ENCODE peak calls at places on chromosomes 2 and 18, in four cellular contexts. O is AG09309, Q is A549, B is fibroblast of the aortic adventitia. S is an unnamed sample.

GRCh38 chr2:46167924-46168323 is 129.3 kb upstream of the EPAS1 start:
- DNase-seq in O (no peak), Q (no peak), B (peak; percentile 14), S (no peak)

GRCh38 chr2:235218486-235218907 is 266.7 kb downstream of the SH3BP4 start:
- DNase-seq in O (no peak), B (no peak), Q (no peak), S (no peak)

GRCh38 chr2:62118160-62118559 is 77.8 kb upstream of the B3GNT2 start:
- DNase-seq in Q (no peak), O (no peak), B (peak; percentile 22), S (no peak)

GRCh38 chr2:224147174-224147573 is 108.1 kb upstream of the SERPINE2 start:
- DNase-seq in Q (no peak), B (no peak), O (no peak), S (peak; percentile 31)

GRCh38 chr18:74370163-74370562 is 54.5 kb downstream of the C18orf63 start:
- DNase-seq in Q (no peak), B (no peak), O (no peak), S (no peak)

GRCh38 chr2:88450925-88451575 is 1.4 kb downstream of the FOXI3 start:
- DNase-seq in Q (no peak), B (no peak), O (no peak), S (no peak)

GRCh38 chr2:240500561-240501423 is 57.0 kb downstream of the ANKMY1 start:
- DNase-seq in Q (no peak), B (no peak), O (no peak), S (no peak)

GRCh38 chr18:28015671-28016070 is 161.3 kb downstream of the CDH2 start:
- DNase-seq in B (no peak), O (no peak), Q (no peak), S (no peak)

GRCh38 chr18:55328301-55328700 is 259.7 kb downstream of the TCF4 start:
- DNase-seq in Q (no peak), B (peak; percentile 88), O (no peak), S (peak; percentile 60)

DNA sequence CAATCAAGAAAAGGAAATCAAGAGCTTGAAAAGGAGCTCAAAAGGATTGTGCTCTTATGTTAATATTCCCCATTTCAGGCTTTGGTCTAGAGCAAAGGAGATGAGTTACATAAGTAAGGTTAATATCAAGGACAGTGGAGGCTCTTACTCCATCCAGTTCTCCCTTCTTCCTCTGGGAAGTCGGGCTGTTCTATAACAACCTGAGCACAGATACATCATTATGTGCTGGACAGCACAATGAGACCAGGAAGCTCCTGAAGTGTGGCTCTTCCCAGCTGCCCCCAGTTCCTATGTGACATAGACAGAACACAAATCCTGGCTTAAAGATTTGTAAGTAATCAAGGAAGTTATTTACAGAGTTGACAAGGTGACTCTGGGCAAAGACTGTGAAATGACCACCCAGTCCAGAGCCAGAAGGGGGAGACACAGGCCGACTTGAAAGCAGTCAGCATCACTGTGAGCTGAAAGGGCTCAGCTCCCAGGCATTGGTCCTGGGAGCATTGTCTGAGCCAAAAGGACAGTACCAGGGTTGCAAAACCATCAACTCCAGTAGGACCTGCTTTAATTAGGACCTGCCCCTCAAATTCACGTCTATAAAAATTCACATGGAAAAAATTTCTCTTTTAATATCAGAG is 917.6 kb upstream of the ACVR2A start:
- DNase-seq in B (peak; percentile 90), Q (no peak), O (no peak), S (peak; percentile 89)
- TF ChIP-seq CTCF in B (peak; percentile 91), Q (no peak), O (peak; percentile 24), S (peak; percentile 97)

GRCh38 chr2:237490805-237491194 is 3.7 kb downstream of the MLPH start:
- DNase-seq in B (no peak), Q (no peak), O (no peak), S (no peak)

GRCh38 chr2:237488295-237488694 is 1.2 kb downstream of the MLPH start:
- DNase-seq in O (no peak), B (no peak), Q (no peak), S (no peak)

GRCh38 chr2:237490009-237490804 is 3.2 kb downstream of the MLPH start:
- DNase-seq in O (no peak), Q (no peak), B (no peak), S (no peak)

GRCh38 chr2:237487496-237487895 is 445 bp downstream of the MLPH start:
- DNase-seq in Q (no peak), O (no peak), B (no peak), S (no peak)

DNA sequence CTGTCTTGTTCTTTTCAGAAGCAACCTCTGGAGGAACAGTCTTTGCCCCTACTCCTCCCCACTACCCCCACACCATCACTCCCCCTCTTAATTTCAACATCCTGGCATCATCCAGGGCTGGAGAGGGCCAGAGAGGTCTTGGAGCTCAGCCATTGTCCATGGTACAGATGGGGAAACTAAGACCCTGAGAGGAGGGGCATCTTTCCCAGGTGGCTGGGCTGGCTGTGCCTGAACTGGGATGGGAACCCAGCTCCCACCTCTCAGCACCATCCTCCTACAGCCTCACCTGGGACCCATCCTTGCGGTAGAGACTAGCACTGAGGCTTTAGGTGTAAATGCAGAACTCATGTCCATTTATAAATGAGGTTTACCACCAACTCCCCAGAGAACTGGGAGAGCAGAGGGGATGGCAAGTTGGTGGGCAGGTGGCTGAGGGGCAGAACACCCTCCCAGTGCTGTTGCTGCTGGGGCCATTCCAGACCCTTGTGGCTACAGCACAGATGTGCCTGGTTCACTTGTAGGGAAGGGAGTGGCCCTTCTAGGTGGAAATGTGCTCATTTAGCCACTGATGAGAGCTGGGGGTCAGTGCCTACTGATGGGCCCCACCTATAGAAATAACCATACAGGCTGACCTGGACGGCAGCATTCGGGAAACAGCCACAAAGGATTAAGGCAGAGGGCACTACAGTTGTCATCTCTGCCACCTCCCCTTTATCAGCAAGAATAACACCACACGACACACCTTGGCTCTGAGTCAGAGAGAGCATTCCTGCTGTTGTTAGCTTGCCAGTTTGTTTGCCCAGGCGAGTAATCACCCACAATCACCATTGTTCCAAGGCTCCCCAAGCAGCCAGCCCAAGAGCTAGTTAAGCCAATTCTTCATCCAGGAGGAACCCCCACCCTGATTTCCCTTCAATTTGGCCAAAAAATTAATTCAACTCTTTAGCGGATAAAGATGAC is 2.1 kb downstream of the MLPH start:
- DNase-seq in B (peak; percentile 51), O (no peak), Q (peak; percentile 63), S (no peak)
- H3K4me3 ChIP-seq in B (no peak overlapping the region), O (no peak overlapping the region), Q (peak overlapping the region; percentile 86), S (peak overlapping the region; percentile 86)

GRCh38 chr2:185522472-185522871 is 216.1 kb upstream of the FSIP2 start:
- DNase-seq in O (no peak), Q (no peak), B (no peak), S (peak; percentile 0)
- TF ChIP-seq CTCF in O (no peak), Q (peak; percentile 7), B (no peak), S (no peak)

DNA sequence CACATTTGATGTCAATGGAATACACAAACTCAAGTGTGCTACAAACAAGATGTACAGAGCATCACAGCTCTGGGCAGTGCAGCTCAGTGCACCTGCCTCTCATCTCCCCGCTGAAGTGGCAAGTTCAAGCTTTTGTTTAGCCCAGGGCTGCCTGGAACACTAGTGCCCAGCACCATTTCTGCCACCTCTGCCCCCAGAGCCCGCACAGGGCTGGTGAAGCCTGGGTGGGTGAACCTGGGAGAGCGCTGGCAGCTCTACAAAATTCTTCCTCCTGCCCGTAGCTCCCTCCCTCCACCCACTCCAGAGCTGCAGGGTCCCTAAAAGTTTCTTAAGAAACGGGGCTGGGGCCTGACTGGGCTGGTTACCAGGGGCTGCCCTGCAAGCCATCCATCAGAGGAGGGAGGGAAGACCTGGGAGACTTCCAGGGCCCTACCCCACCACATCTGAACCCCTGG is 1.5 kb downstream of the HES6 start:
- DNase-seq in O (no peak), B (no peak), Q (no peak), S (no peak)
- H3K4me3 ChIP-seq in O (no peak overlapping the region), B (no peak overlapping the region), Q (no peak overlapping the region), S (no peak overlapping the region)

DNA sequence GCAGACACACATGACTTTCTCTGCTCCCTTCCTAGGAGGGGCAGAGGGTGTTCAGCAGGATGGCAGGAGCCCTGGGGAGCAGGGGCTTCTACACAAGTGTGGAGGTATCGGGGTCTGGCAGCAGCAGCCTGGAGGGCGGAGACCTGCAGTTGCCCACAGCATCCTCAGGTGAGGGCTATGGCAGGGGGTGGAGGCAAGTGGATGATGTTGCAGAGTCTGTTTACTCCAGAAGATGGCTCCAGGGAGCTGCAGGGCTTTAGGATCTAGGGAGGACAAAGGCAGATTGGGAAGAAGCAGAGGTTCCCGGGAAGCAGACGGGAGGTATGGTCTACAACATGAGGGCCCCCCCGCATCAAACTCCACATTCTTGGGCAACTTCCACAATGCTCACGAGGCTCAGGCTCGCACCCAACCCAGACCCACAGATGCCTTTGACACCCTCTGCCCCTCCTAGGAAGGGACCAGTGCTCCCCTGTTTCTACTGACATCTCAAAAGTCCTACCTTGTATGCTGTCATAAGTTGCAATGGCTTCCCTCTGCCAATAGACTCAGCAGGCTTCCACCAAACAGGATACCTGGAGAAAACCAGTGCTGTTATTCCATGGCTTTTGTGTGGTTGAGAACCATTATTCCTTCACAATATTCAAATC is 12.0 kb upstream of the ATP6V1C2 start:
- DNase-seq in Q (peak; percentile 47), B (peak; percentile 21), O (no peak), S (peak; percentile 35)
- TF ChIP-seq CTCF in Q (peak; percentile 55), B (peak; percentile 50), O (peak; percentile 66), S (peak; percentile 60)

GRCh38 chr2:173828189-173829157 is 136.7 kb downstream of the SP3 start:
- DNase-seq in O (no peak), Q (no peak), B (peak; percentile 73), S (no peak)

GRCh38 chr2:173829727-173830126 is 135.4 kb downstream of the SP3 start:
- DNase-seq in B (no peak), Q (no peak), O (no peak), S (no peak)

GRCh38 chr2:173834124-173834523 is 131.0 kb downstream of the SP3 start:
- DNase-seq in O (no peak), Q (no peak), B (no peak), S (no peak)

GRCh38 chr2:173830169-173830568 is 135.0 kb downstream of the SP3 start:
- DNase-seq in O (peak; percentile 5), Q (no peak), B (peak; percentile 54), S (no peak)

DNA sequence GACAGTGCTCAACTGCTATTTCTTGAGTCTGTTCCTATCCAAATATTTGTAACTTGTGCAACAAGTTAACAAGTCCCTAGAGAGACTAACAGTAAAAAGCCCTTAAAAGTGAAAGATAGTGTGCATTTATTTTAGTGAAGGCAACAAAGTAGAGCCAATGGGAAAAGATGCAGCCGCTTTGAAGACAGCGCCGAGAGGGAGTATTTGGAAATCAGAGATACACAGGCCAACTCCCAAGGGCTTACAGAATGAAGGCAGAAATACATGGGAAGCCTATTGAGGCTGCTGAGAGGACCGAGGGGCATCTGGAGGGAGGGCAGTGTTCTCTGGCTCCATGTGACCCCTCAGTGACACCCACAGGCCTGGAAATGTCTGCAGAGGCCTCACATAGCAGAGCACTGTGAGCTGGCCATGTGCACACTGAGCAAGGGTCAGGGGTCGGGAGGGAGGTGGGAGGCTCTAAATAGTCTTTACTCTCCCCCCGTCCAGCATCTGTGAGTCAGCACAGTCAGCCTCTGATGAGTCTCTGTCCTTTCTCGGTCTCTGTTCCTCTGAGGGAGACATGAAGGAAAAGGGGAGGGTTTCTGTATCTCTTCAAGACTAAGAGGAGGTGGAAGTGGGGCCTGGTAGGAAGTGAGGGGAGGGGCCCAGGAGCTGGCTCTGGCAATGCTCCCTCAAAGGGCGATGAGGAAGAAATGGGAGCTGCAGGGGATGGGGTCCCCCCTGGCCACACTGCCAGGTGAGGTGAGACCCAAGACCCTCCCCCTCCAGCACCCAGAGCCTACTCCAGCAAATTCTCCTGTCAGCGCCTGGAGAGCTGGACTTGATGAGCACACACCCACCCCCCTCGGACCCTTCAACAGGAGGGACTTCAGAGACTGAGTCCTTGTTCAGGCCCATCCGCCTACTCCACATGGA is 133.6 kb downstream of the SP3 start:
- DNase-seq in O (peak; percentile 75), Q (no peak), B (peak; percentile 83), S (peak; percentile 86)
- H3K4me3 ChIP-seq in O (no peak overlapping the region), Q (no peak overlapping the region), B (no peak overlapping the region), S (no peak overlapping the region)

GRCh38 chr2:72193723-72194122 is 46.1 kb upstream of the CYP26B1 start:
- DNase-seq in B (no peak), O (no peak), Q (no peak), S (no peak)

GRCh38 chr2:72204156-72204781 is 56.6 kb upstream of the CYP26B1 start:
- DNase-seq in Q (no peak), B (peak; percentile 72), O (no peak), S (peak; percentile 80)

GRCh38 chr2:72198532-72199241 is 51.0 kb upstream of the CYP26B1 start:
- DNase-seq in O (peak; percentile 29), Q (peak; percentile 12), B (peak; percentile 88), S (peak; percentile 90)
- TF ChIP-seq CTCF in O (peak; percentile 44), Q (peak; percentile 31), B (peak; percentile 57), S (peak; percentile 65)

S was measured in choroid plexus epithelial cell.